ENCODE peak calls at places on chromosome 18, in seven cellular contexts. B is NCI-H2107, O is pancreas, F is renal cortical epithelial cell, L is neural crest cell, V is head of caudate nucleus, Z is NCI-H526. I is an unnamed sample.

GRCh38 chr18:58998421-58999203 is 133.9 kb downstream of the ZNF532 start:
- DNase-seq in B (no peak), O (no peak), F (peak), L (no peak), V (peak), Z (no peak), I (no peak)

GRCh38 chr18:8895341-8895740 is 190.0 kb downstream of the MTCL1 start:
- DNase-seq in B (no peak), O (no peak), F (no peak), L (no peak), V (no peak), Z (no peak), I (no peak)

GRCh38 chr18:8858888-8859511 is 153.6 kb downstream of the MTCL1 start:
- DNase-seq in B (no peak), O (no peak), F (peak), L (no peak), V (no peak), Z (no peak), I (peak)

GRCh38 chr18:38545071-38545470 is 979.5 kb upstream of the CELF4 start:
- DNase-seq in B (no peak), O (no peak), F (peak), L (no peak), V (no peak), Z (no peak), I (no peak)

GRCh38 chr18:13218376-13219011 is at the start of gene LDLRAD4:
- DNase-seq in B (no peak), O (no peak), F (no peak), L (peak), V (peak), Z (no peak), I (no peak)

GRCh38 chr18:12811191-12811950 is 72.7 kb downstream of the PTPN2 start:
- DNase-seq in B (no peak), O (no peak), F (peak), L (no peak), V (no peak), Z (no peak), I (no peak)

GRCh38 chr18:37322497-37323035 is 243.0 kb downstream of the CELF4 start:
- DNase-seq in B (peak), O (peak), F (no peak), L (peak), V (peak), Z (peak), I (no peak)

GRCh38 chr18:28161608-28162599 is 15.0 kb downstream of the CDH2 start:
- DNase-seq in B (no peak), O (no peak), F (peak), L (no peak), V (no peak), Z (no peak), I (no peak)

GRCh38 chr18:39911716-39912115 is 2043.3 kb upstream of the PIK3C3 start:
- DNase-seq in B (no peak), O (no peak), F (no peak), L (no peak), V (no peak), Z (no peak), I (no peak)

GRCh38 chr18:41459657-41460056 is 495.4 kb upstream of the PIK3C3 start:
- DNase-seq in B (no peak), O (no peak), F (no peak), L (no peak), V (no peak), Z (no peak), I (no peak)

GRCh38 chr18:49227456-49227855 is 233.0 kb downstream of the DYM start:
- DNase-seq in B (no peak), O (no peak), F (no peak), L (no peak), V (no peak), Z (no peak), I (no peak)

GRCh38 chr18:69839989-69840388 is 107.7 kb downstream of the CD226 start:
- DNase-seq in B (no peak), O (no peak), F (no peak), L (no peak), V (no peak), Z (no peak), I (no peak)

GRCh38 chr18:424071-424868 is 76.2 kb downstream of the COLEC12 start:
- DNase-seq in B (no peak), O (no peak), F (no peak), L (no peak), V (no peak), Z (no peak), I (no peak)

GRCh38 chr18:41436772-41437171 is 518.3 kb upstream of the PIK3C3 start:
- DNase-seq in B (no peak), O (no peak), F (no peak), L (no peak), V (no peak), Z (no peak), I (no peak)

GRCh38 chr18:36757081-36757480 is 71.7 kb downstream of the TPGS2 start:
- DNase-seq in B (peak), O (no peak), F (peak), L (no peak), V (peak), Z (no peak), I (peak)

GRCh38 chr18:13138822-13139139 is 79.8 kb upstream of the LDLRAD4 start:
- DNase-seq in B (no peak), O (no peak), F (no peak), L (no peak), V (no peak), Z (no peak), I (no peak)

GRCh38 chr18:3394648-3395047 is 55.3 kb upstream of the TGIF1 start:
- DNase-seq in B (no peak), O (no peak), F (no peak), L (no peak), V (no peak), Z (no peak), I (no peak)

GRCh38 chr18:5894215-5894612 is 1.1 kb downstream of the TMEM200C start:
- DNase-seq in B (no peak), O (no peak), F (peak), L (no peak), V (no peak), Z (no peak), I (no peak)

GRCh38 chr18:10843533-10843932 is 305.8 kb downstream of the PIEZO2 start:
- DNase-seq in B (no peak), O (no peak), F (no peak), L (no peak), V (no peak), Z (no peak), I (no peak)

GRCh38 chr18:70454705-70455322 is 166.0 kb downstream of the SOCS6 start:
- DNase-seq in B (peak), O (peak), F (peak), L (peak), V (peak), Z (peak), I (no peak)

GRCh38 chr18:2173464-2173863 is 397.8 kb downstream of the METTL4 start:
- DNase-seq in B (no peak), O (no peak), F (peak), L (no peak), V (no peak), Z (no peak), I (peak)

GRCh38 chr18:51807336-51807735 is 532.7 kb upstream of the DCC start:
- DNase-seq in B (no peak), O (no peak), F (no peak), L (no peak), V (no peak), Z (no peak), I (no peak)

GRCh38 chr18:21991897-21992296 is 177.5 kb upstream of the GATA6 start:
- DNase-seq in B (no peak), O (no peak), F (no peak), L (no peak), V (no peak), Z (no peak), I (no peak)

GRCh38 chr18:50143891-50144290 is 51.1 kb downstream of the MYO5B start:
- DNase-seq in B (no peak), O (no peak), F (peak), L (no peak), V (no peak), Z (no peak), I (no peak)

GRCh38 chr18:79540914-79541301 is 138.7 kb upstream of the CTDP1 start:
- DNase-seq in B (no peak), O (no peak), F (no peak), L (no peak), V (no peak), Z (no peak), I (no peak)

GRCh38 chr18:44733069-44733753 is 52.5 kb downstream of the SETBP1 start:
- DNase-seq in B (no peak), O (no peak), F (peak), L (no peak), V (peak), Z (no peak), I (no peak)

GRCh38 chr18:63999871-64000270 is 30.0 kb downstream of the SERPINB8 start:
- DNase-seq in B (no peak), O (no peak), F (no peak), L (no peak), V (no peak), Z (no peak), I (no peak)

GRCh38 chr18:58394046-58394445 is 234.8 kb downstream of the ALPK2 start:
- DNase-seq in B (no peak), O (no peak), F (peak), L (no peak), V (peak), Z (no peak), I (no peak)

GRCh38 chr18:76495435-76496199 is 575 bp upstream of the ZNF516 start:
- DNase-seq in B (no peak), O (peak), F (peak), L (peak), V (peak), Z (peak), I (no peak)

GRCh38 chr18:48002933-48003365 is 72.5 kb upstream of the SMAD2 start:
- DNase-seq in B (no peak), O (peak), F (peak), L (no peak), V (no peak), Z (no peak), I (peak)

GRCh38 chr18:59140287-59140885 is 702 bp downstream of the SEC11C start:
- DNase-seq in B (no peak), O (peak), F (peak), L (peak), V (peak), Z (no peak), I (peak)

GRCh38 chr18:30439174-30439573 is 603.4 kb downstream of the DSC3 start:
- DNase-seq in B (no peak), O (no peak), F (no peak), L (no peak), V (no peak), Z (no peak), I (no peak)

GRCh38 chr18:70499218-70499691 is 210.4 kb downstream of the SOCS6 start:
- DNase-seq in B (no peak), O (no peak), F (no peak), L (no peak), V (no peak), Z (peak), I (no peak)

GRCh38 chr18:45860971-45861370 is 35.5 kb downstream of the SIGLEC15 start:
- DNase-seq in B (no peak), O (no peak), F (no peak), L (no peak), V (no peak), Z (no peak), I (no peak)

GRCh38 chr18:12703714-12704113 is 872 bp downstream of the PSMG2 start:
- DNase-seq in B (no peak), O (no peak), F (no peak), L (no peak), V (no peak), Z (no peak), I (no peak)

GRCh38 chr18:28875059-28875458 is 698.1 kb upstream of the CDH2 start:
- DNase-seq in B (no peak), O (no peak), F (peak), L (no peak), V (no peak), Z (no peak), I (no peak)

GRCh38 chr18:66640431-66640830 is 36.5 kb upstream of the CDH19 start:
- DNase-seq in B (no peak), O (no peak), F (no peak), L (no peak), V (no peak), Z (no peak), I (peak)

GRCh38 chr18:2513616-2514015 is 57.7 kb downstream of the METTL4 start:
- DNase-seq in B (peak), O (no peak), F (no peak), L (no peak), V (no peak), Z (no peak), I (no peak)

I was measured in retinal pigment epithelial cell.